ENCODE peak calls at places on chromosomes 2 and 18, in five cellular contexts. One of them, this sample, is unnamed.

GRCh38 chr18:75407468-75408437 is 19.8 kb downstream of the SMIM21 start:
- DNase-seq in upper lobe of right lung: no peak
- DNase-seq in HFFc6: peak
- DNase-seq in fibroblast of lung: peak
- DNase-seq in progenitor cell of endocrine pancreas: no peak
- DNase-seq in this sample: no peak

GRCh38 chr2:236712961-236713673 is 143.5 kb downstream of the ACKR3 start:
- DNase-seq in upper lobe of right lung: no peak
- DNase-seq in HFFc6: no peak
- DNase-seq in fibroblast of lung: no peak
- DNase-seq in progenitor cell of endocrine pancreas: no peak
- DNase-seq in this sample: no peak

GRCh38 chr2:158131919-158132566 is 30.4 kb downstream of the UPP2 start:
- DNase-seq in upper lobe of right lung: no peak
- DNase-seq in HFFc6: no peak
- DNase-seq in fibroblast of lung: no peak
- DNase-seq in progenitor cell of endocrine pancreas: no peak
- DNase-seq in this sample: no peak

GRCh38 chr2:64748561-64748960 is 94.8 kb upstream of the SERTAD2 start:
- DNase-seq in upper lobe of right lung: no peak
- DNase-seq in HFFc6: no peak
- DNase-seq in fibroblast of lung: no peak
- DNase-seq in progenitor cell of endocrine pancreas: no peak
- DNase-seq in this sample: no peak

GRCh38 chr2:161766334-161766733 is 142.1 kb downstream of the SLC4A10 start:
- DNase-seq in upper lobe of right lung: no peak
- DNase-seq in HFFc6: no peak
- DNase-seq in fibroblast of lung: no peak
- DNase-seq in progenitor cell of endocrine pancreas: no peak
- DNase-seq in this sample: no peak

GRCh38 chr2:240551809-240552208 is 6.0 kb downstream of the ANKMY1 start:
- DNase-seq in upper lobe of right lung: no peak
- DNase-seq in HFFc6: no peak
- DNase-seq in fibroblast of lung: no peak
- DNase-seq in progenitor cell of endocrine pancreas: no peak
- DNase-seq in this sample: no peak

GRCh38 chr2:233867993-233868532 is at the start of gene MSL3B:
- DNase-seq in upper lobe of right lung: peak
- DNase-seq in HFFc6: no peak
- DNase-seq in fibroblast of lung: peak
- DNase-seq in progenitor cell of endocrine pancreas: peak
- DNase-seq in this sample: no peak

GRCh38 chr2:210099940-210100339 is 71.3 kb downstream of the KANSL1L start:
- DNase-seq in upper lobe of right lung: no peak
- DNase-seq in HFFc6: no peak
- DNase-seq in fibroblast of lung: no peak
- DNase-seq in progenitor cell of endocrine pancreas: no peak
- DNase-seq in this sample: no peak

GRCh38 chr2:102055346-102055975 is 63.7 kb downstream of the IL1R2 start:
- DNase-seq in upper lobe of right lung: no peak
- DNase-seq in HFFc6: peak
- DNase-seq in fibroblast of lung: peak
- DNase-seq in progenitor cell of endocrine pancreas: no peak
- DNase-seq in this sample: no peak

GRCh38 chr2:142165790-142166189 is 35.0 kb upstream of the LRP1B start:
- DNase-seq in upper lobe of right lung: no peak
- DNase-seq in HFFc6: peak
- DNase-seq in fibroblast of lung: peak
- DNase-seq in progenitor cell of endocrine pancreas: no peak
- DNase-seq in this sample: no peak

GRCh38 chr2:157488877-157489276 is 45.0 kb upstream of the CYTIP start:
- DNase-seq in upper lobe of right lung: no peak
- DNase-seq in HFFc6: no peak
- DNase-seq in fibroblast of lung: no peak
- DNase-seq in progenitor cell of endocrine pancreas: no peak
- DNase-seq in this sample: no peak

GRCh38 chr2:108980076-108980475 is 8.9 kb downstream of the EDAR start:
- DNase-seq in upper lobe of right lung: no peak
- DNase-seq in HFFc6: no peak
- DNase-seq in fibroblast of lung: no peak
- DNase-seq in progenitor cell of endocrine pancreas: no peak
- DNase-seq in this sample: no peak

GRCh38 chr2:193584001-193584400 is 1389.3 kb upstream of the TMEFF2 start:
- DNase-seq in upper lobe of right lung: no peak
- DNase-seq in HFFc6: no peak
- DNase-seq in fibroblast of lung: peak
- DNase-seq in progenitor cell of endocrine pancreas: no peak
- DNase-seq in this sample: no peak

GRCh38 chr2:164593541-164593940 is 27.7 kb downstream of the GRB14 start:
- DNase-seq in upper lobe of right lung: no peak
- DNase-seq in HFFc6: no peak
- DNase-seq in fibroblast of lung: no peak
- DNase-seq in progenitor cell of endocrine pancreas: no peak
- DNase-seq in this sample: no peak

GRCh38 chr18:46318356-46318755 is 214.2 kb downstream of the HAUS1 start:
- DNase-seq in upper lobe of right lung: no peak
- DNase-seq in HFFc6: no peak
- DNase-seq in fibroblast of lung: no peak
- DNase-seq in progenitor cell of endocrine pancreas: no peak
- DNase-seq in this sample: no peak

GRCh38 chr2:163734911-163735691 is 707 bp downstream of the FIGN start:
- DNase-seq in upper lobe of right lung: no peak
- DNase-seq in HFFc6: no peak
- DNase-seq in fibroblast of lung: peak
- DNase-seq in progenitor cell of endocrine pancreas: no peak
- DNase-seq in this sample: no peak

GRCh38 chr2:173432049-173432754 is 77.5 kb downstream of the CDCA7 start:
- DNase-seq in upper lobe of right lung: no peak
- DNase-seq in HFFc6: peak
- DNase-seq in fibroblast of lung: peak
- DNase-seq in progenitor cell of endocrine pancreas: no peak
- DNase-seq in this sample: no peak

GRCh38 chr18:48263913-48264506 is 145.2 kb downstream of the ZBTB7C start:
- DNase-seq in upper lobe of right lung: no peak
- DNase-seq in HFFc6: no peak
- DNase-seq in fibroblast of lung: peak
- DNase-seq in progenitor cell of endocrine pancreas: no peak
- DNase-seq in this sample: no peak

GRCh38 chr2:163692611-163693482 is 43.0 kb downstream of the FIGN start:
- DNase-seq in upper lobe of right lung: no peak
- DNase-seq in HFFc6: no peak
- DNase-seq in fibroblast of lung: peak
- DNase-seq in progenitor cell of endocrine pancreas: no peak
- DNase-seq in this sample: no peak

GRCh38 chr2:45652090-45653050 is 895 bp downstream of the PRKCE start:
- DNase-seq in upper lobe of right lung: peak
- DNase-seq in HFFc6: peak
- DNase-seq in fibroblast of lung: peak
- DNase-seq in progenitor cell of endocrine pancreas: no peak
- DNase-seq in this sample: no peak

GRCh38 chr2:97745474-97746172 is 32.2 kb downstream of the ZAP70 start:
- DNase-seq in upper lobe of right lung: no peak
- DNase-seq in HFFc6: no peak
- DNase-seq in fibroblast of lung: no peak
- DNase-seq in progenitor cell of endocrine pancreas: no peak
- DNase-seq in this sample: no peak
- TF ChIP-seq CTCF in upper lobe of right lung: no peak
- TF ChIP-seq CTCF in HFFc6: no peak
- TF ChIP-seq CTCF in fibroblast of lung: no peak
- TF ChIP-seq CTCF in progenitor cell of endocrine pancreas: no peak
- TF ChIP-seq CTCF in this sample: no peak

GRCh38 chr2:58866946-58867345 is 625.8 kb upstream of the FANCL start:
- DNase-seq in upper lobe of right lung: no peak
- DNase-seq in HFFc6: no peak
- DNase-seq in fibroblast of lung: no peak
- DNase-seq in progenitor cell of endocrine pancreas: no peak
- DNase-seq in this sample: no peak

GRCh38 chr2:58875462-58875861 is 634.3 kb upstream of the FANCL start:
- DNase-seq in upper lobe of right lung: no peak
- DNase-seq in HFFc6: no peak
- DNase-seq in fibroblast of lung: no peak
- DNase-seq in progenitor cell of endocrine pancreas: no peak
- DNase-seq in this sample: no peak

GRCh38 chr2:58870704-58871103 is 629.6 kb upstream of the FANCL start:
- DNase-seq in upper lobe of right lung: no peak
- DNase-seq in HFFc6: no peak
- DNase-seq in fibroblast of lung: no peak
- DNase-seq in progenitor cell of endocrine pancreas: no peak
- DNase-seq in this sample: no peak

GRCh38 chr2:58866527-58866926 is 625.4 kb upstream of the FANCL start:
- DNase-seq in upper lobe of right lung: no peak
- DNase-seq in HFFc6: no peak
- DNase-seq in fibroblast of lung: no peak
- DNase-seq in progenitor cell of endocrine pancreas: no peak
- DNase-seq in this sample: no peak

DNA sequence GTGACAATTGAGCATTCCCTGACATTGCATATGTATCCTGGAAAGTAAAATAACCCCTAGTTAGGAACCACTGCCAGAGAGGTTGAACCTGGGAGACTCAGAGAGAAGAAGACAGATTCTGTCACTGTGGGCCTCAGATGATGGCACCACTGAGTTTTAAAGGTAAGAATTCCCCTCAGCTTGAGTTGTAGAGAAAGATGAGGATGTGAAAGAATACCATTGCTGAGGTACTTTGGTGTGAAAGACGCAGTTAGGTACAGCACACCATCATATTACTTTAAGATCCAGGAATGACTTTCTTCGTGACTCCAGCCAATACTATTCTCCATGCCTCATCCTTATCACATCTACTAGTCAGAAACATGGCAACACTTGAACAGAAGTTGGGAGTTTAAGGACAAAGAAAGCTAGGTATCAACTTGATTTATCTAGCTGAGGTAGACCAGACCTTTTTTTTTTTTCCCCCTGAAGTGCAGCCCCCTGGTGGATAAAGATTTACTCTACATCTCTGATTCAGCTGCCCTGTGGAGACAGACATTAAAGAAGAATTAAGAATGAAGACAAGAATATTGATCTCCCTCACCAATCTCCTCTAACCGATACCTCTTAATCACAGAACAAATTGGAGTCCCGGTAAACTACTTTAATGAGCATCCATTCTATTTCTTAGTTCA is 630.5 kb upstream of the FANCL start:
- DNase-seq in upper lobe of right lung: no peak
- DNase-seq in HFFc6: no peak
- DNase-seq in fibroblast of lung: no peak
- DNase-seq in progenitor cell of endocrine pancreas: no peak
- DNase-seq in this sample: no peak
- TF ChIP-seq CTCF in upper lobe of right lung: no peak
- TF ChIP-seq CTCF in HFFc6: peak
- TF ChIP-seq CTCF in fibroblast of lung: no peak
- TF ChIP-seq CTCF in progenitor cell of endocrine pancreas: peak
- TF ChIP-seq CTCF in this sample: no peak

DNA sequence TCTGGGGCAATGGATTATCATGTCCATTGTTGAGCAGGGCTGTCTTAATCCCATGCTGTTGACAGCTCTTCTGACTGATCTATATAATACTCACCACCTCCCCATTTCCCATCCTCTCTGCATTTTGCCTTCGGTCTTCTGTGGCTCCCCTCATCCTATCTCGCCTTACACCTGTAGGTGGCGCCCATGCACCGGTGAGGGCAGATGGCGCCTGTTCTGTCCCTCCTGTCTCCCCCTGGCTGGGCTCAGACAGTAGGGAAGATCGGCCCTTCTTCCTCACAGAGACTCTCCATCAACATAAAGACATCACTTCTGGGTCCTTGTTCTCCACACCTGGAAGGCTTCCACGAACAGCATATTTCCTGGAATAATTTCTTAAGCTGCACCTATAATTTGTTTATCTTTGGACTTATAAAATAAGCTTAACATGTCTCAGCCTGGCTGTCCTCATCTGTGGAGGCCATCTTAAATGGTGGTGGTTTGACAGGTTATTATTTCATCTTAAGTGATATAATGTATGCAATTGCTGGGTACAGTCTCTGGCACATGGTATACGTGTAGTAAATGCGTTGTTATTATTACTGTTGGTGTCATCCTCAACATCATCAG is 10.9 kb upstream of the CDH20 start:
- DNase-seq in upper lobe of right lung: peak
- DNase-seq in HFFc6: peak
- DNase-seq in fibroblast of lung: peak
- DNase-seq in progenitor cell of endocrine pancreas: peak
- DNase-seq in this sample: peak
- TF ChIP-seq CTCF in upper lobe of right lung: peak
- TF ChIP-seq CTCF in HFFc6: peak
- TF ChIP-seq CTCF in fibroblast of lung: peak
- TF ChIP-seq CTCF in progenitor cell of endocrine pancreas: peak
- TF ChIP-seq CTCF in this sample: peak

DNA sequence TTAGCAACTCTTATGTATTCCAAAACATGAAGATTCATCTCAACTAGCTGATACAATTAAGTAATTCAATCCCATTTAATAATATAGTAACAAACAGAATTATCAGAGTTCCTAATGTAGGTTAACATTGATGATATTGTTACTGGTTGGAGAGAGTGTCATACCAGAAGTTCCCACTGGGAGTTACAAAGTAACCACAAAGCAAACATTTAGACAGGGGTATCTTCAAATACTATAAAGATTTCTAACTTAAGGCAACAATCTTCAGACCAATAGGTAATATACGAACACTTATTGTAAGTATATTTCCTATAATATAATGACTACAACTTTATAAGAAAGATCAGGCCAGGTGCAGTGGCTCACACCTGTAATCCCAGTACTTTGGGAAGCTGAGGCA is 1372.9 kb upstream of the PIK3C3 start:
- DNase-seq in upper lobe of right lung: no peak
- DNase-seq in HFFc6: no peak
- DNase-seq in fibroblast of lung: no peak
- DNase-seq in progenitor cell of endocrine pancreas: no peak
- DNase-seq in this sample: no peak
- TF ChIP-seq CTCF in upper lobe of right lung: no peak
- TF ChIP-seq CTCF in HFFc6: no peak
- TF ChIP-seq CTCF in fibroblast of lung: no peak
- TF ChIP-seq CTCF in progenitor cell of endocrine pancreas: peak
- TF ChIP-seq CTCF in this sample: no peak

This sample was measured in AG09319.